ENCODE peak calls at places on chromosomes 3 and 15, in eight cellular contexts. Y is GM03348; Q is naive thymus-derived CD8-positive, alpha-beta T cell; C is lower leg skin; G is HTR-8/SVneo; V is breast epithelium; N is hypothalamus; Z is COLO829. L is an unnamed sample.

GRCh38 chr3:156321934-156322333 is 201.6 kb downstream of the KCNAB1 start:
- DNase-seq in Y (no peak), Q (no peak), C (no peak), Z (no peak), V (no peak), G (no peak), N (peak; percentile 15), L (no peak)

GRCh38 chr15:63448261-63448660 is 56.1 kb upstream of the USP3 start:
- DNase-seq in Z (no peak), V (no peak), C (peak; percentile 24), Y (no peak), Q (no peak), G (no peak), N (no peak), L (no peak)

GRCh38 chr3:59502806-59503205 is 453.0 kb upstream of the CFAP20DC start:
- DNase-seq in G (peak; percentile 3), V (no peak), C (no peak), Y (peak; percentile 79), Z (peak; percentile 62), N (no peak), Q (no peak), L (no peak)

GRCh38 chr3:14601692-14602005 is 49.9 kb upstream of the CCDC174 start:
- DNase-seq in Y (no peak), G (no peak), Q (no peak), Z (no peak), V (no peak), N (no peak), C (no peak), L (peak; percentile 78)

GRCh38 chr3:97938444-97938843 is 33.8 kb downstream of the RIOX2 start:
- DNase-seq in Y (no peak), Q (no peak), C (no peak), G (no peak), Z (no peak), V (no peak), N (no peak), L (no peak)

GRCh38 chr3:37141676-37142075 is 32.7 kb downstream of the LRRFIP2 start:
- DNase-seq in Z (no peak), V (no peak), N (no peak), C (no peak), Q (no peak), Y (no peak), G (no peak), L (no peak)

GRCh38 chr3:124620600-124621063 is 109.6 kb upstream of the UMPS start:
- DNase-seq in V (no peak), Z (peak; percentile 28), C (peak; percentile 19), Q (no peak), N (no peak), G (peak; percentile 37), Y (peak; percentile 8), L (peak; percentile 74)

GRCh38 chr3:127036209-127037020 is 53.5 kb downstream of the PLXNA1 start:
- DNase-seq in Q (no peak), Y (no peak), G (no peak), N (no peak), V (no peak), Z (no peak), C (no peak), L (no peak)

GRCh38 chr3:50542177-50543034 is 25.1 kb downstream of the C3orf18 start:
- DNase-seq in N (peak; percentile 37), V (peak; percentile 60), C (peak; percentile 63), G (peak; percentile 91), Q (peak; percentile 61), Z (peak; percentile 95), Y (peak; percentile 93), L (peak; percentile 93)

GRCh38 chr3:71444028-71444860 is 139.3 kb downstream of the FOXP1 start:
- DNase-seq in C (peak; percentile 69), G (peak; percentile 29), Z (no peak), Y (peak; percentile 56), N (peak; percentile 8), Q (peak; percentile 96), V (peak; percentile 80), L (no peak)

GRCh38 chr3:126134219-126134975 is 46.0 kb downstream of the ALDH1L1 start:
- DNase-seq in Y (peak; percentile 88), N (peak; percentile 40), Z (peak; percentile 34), V (peak; percentile 36), C (peak; percentile 48), Q (peak; percentile 55), G (peak; percentile 63), L (peak; percentile 90)

GRCh38 chr3:55162031-55162784 is 234.3 kb upstream of the LRTM1 start:
- DNase-seq in Y (peak; percentile 49), N (no peak), V (no peak), C (no peak), Q (no peak), G (no peak), Z (no peak), L (no peak)

GRCh38 chr3:133211449-133211848 is 173.3 kb downstream of the TMEM108 start:
- DNase-seq in N (no peak), Z (no peak), Q (no peak), Y (no peak), G (no peak), V (no peak), C (no peak), L (peak; percentile 51)

GRCh38 chr3:196085534-196085933 is 3.6 kb upstream of the TFRC start:
- DNase-seq in V (no peak), N (no peak), C (no peak), G (no peak), Y (no peak), Z (no peak), Q (no peak), L (peak; percentile 75)

GRCh38 chr3:152258448-152259302 is 10.1 kb upstream of the MBNL1 start:
- DNase-seq in Z (peak; percentile 44), N (no peak), C (peak; percentile 85), Q (peak; percentile 61), Y (peak; percentile 80), G (peak; percentile 72), V (peak; percentile 77), L (no peak)

GRCh38 chr3:175307642-175308041 is 448.5 kb downstream of the NAALADL2 start:
- DNase-seq in Y (no peak), Z (no peak), N (no peak), V (no peak), Q (no peak), G (no peak), C (no peak), L (no peak)

GRCh38 chr3:110027446-110027845 is 690.1 kb upstream of the DPPA4 start:
- DNase-seq in V (no peak), N (no peak), C (no peak), Z (no peak), Y (peak; percentile 43), Q (no peak), G (no peak), L (no peak)

GRCh38 chr15:77225088-77225487 is 154.2 kb upstream of the TSPAN3 start:
- DNase-seq in Q (no peak), C (no peak), Y (no peak), G (no peak), Z (no peak), V (no peak), N (no peak), L (no peak)

GRCh38 chr15:31027948-31028586 is 36.6 kb upstream of the MTMR10 start:
- DNase-seq in N (no peak), V (no peak), C (no peak), Z (no peak), Q (no peak), Y (no peak), G (no peak), L (no peak)